ENCODE peak calls at places on chromosomes 2 and 18, in seven cellular contexts. Y is H9, B is mesendoderm, E is IMR-90, S is mesenchymal stem cell, V is H1, J is trophoblast cell. W is an unnamed sample. For H3K79me1, the result is how much of the 10 kb centered on the place peaks cover.

GRCh38 chr2:55581875-55582547 is 35.4 kb downstream of the PPP4R3B start:
- DNase-seq in V (no peak), B (no peak), E (peak), S (peak), Y (no peak), J (no peak), W (no peak)

GRCh38 chr2:37011126-37011525 is 44.8 kb upstream of the STRN start:
- DNase-seq in Y (no peak), V (no peak), J (no peak), S (no peak), E (no peak), B (peak), W (no peak)

GRCh38 chr2:98869272-98869641 is 66.8 kb downstream of the CRACDL start:
- DNase-seq in Y (peak), V (no peak), B (peak), E (no peak), S (no peak), J (peak), W (no peak)

GRCh38 chr18:11432360-11432811 is 177.0 kb upstream of the SLC35G4 start:
- DNase-seq in S (no peak), B (no peak), J (no peak), Y (no peak), V (no peak), E (no peak), W (no peak)

GRCh38 chr2:201909348-201909747 is 103.0 kb downstream of the CDK15 start:
- DNase-seq in B (no peak), J (peak), V (no peak), S (peak), E (peak), Y (no peak), W (no peak)

GRCh38 chr2:161386228-161386627 is 29.9 kb upstream of the TBR1 start:
- DNase-seq in V (no peak), E (no peak), J (no peak), Y (no peak), S (no peak), B (no peak), W (no peak)

GRCh38 chr2:60158262-60158661 is 395.2 kb downstream of the BCL11A start:
- DNase-seq in J (no peak), V (no peak), Y (no peak), S (no peak), B (no peak), E (no peak), W (no peak)

GRCh38 chr2:42138163-42139016 is 30.8 kb upstream of the EML4 start:
- DNase-seq in V (no peak), E (peak), S (peak), Y (no peak), B (no peak), J (no peak), W (no peak)

GRCh38 chr2:179913809-179914208 is 52.4 kb upstream of the ZNF385B start:
- DNase-seq in B (no peak), Y (no peak), E (no peak), S (no peak), J (no peak), V (no peak), W (no peak)

GRCh38 chr18:35127201-35127600 is 86.0 kb downstream of the MAPRE2 start:
- DNase-seq in J (no peak), S (no peak), Y (peak), E (peak), V (no peak), B (peak), W (no peak)

GRCh38 chr18:48657446-48658120 is 118.8 kb downstream of the CTIF start:
- DNase-seq in B (no peak), Y (no peak), V (no peak), J (no peak), E (no peak), S (no peak), W (no peak)

DNA sequence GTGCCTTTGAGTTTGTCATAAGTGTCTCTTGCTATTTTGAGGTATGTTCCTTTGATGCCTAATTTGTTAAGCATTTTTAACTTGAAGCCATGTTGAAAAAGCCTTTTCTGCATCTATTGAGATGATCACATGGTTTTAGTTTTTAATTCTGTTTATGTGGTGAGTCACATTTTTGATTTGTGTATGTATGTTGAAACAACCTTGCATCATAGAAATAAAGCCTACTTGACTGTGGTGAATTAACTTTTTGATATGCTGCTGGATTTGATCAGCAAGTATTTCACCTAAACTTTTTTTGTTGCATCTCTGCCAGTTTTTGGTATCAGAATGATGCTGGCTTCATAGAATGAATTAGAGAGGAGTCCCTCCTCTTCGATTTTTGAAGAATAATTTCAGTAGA is 469.7 kb downstream of the CDH2 start:
- DNase-seq in E (no peak), J (no peak), B (no peak), Y (no peak), S (no peak), V (no peak), W (no peak)
- H3K79me1 ChIP-seq in E (under half), J (under half), B (under half), Y (under half), S (under half), V (under half), W (under half)

GRCh38 chr2:164496421-164496820 is 124.9 kb downstream of the GRB14 start:
- DNase-seq in J (no peak), E (no peak), Y (no peak), B (no peak), V (no peak), S (no peak), W (no peak)
- H3K79me1 ChIP-seq in J (under half), E (under half), Y (under half), B (under half), V (under half), S (under half), W (under half)

DNA sequence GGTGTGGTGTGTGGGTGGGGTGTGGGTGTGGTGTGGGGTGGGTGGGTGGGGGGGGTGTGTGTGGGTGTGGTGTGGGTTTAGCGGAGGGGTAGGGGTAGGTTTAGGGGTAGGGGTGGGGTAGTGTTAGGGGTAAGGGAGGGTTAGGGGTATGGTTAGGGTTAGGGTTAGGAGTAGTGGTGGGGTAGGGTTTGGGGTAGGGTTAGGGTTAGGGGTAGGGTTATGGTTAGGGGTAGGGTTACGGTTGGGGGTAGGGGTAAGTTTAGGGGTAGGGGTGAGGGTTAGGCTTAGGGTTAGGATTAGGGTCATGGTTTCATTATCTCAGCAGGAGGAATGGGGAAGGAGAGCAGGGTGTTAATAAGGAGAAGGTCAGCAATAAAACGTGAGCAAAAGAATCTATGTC is 11.3 kb upstream of the PARD6G start:
- DNase-seq in S (no peak), Y (no peak), E (no peak), J (no peak), B (no peak), V (no peak), W (no peak)
- H3K79me1 ChIP-seq in S (under half), Y (under half), E (under half), J (under half), B (under half), V (under half), W (under half)

GRCh38 chr2:16141641-16141921 is 201.2 kb downstream of the MYCN start:
- DNase-seq in V (no peak), Y (no peak), J (no peak), S (no peak), B (no peak), E (no peak), W (no peak)
- H3K79me1 ChIP-seq in V (under half), Y (under half), J (under half), S (under half), B (under half), E (under half), W (under half)

GRCh38 chr2:239630618-239631286 is 229.9 kb upstream of the HDAC4 start:
- DNase-seq in B (no peak), V (no peak), E (peak), J (peak), S (no peak), Y (no peak), W (no peak)
- H3K79me1 ChIP-seq in B (under half), V (under half), E (under half), J (under half), S (under half), Y (under half), W (under half)

DNA sequence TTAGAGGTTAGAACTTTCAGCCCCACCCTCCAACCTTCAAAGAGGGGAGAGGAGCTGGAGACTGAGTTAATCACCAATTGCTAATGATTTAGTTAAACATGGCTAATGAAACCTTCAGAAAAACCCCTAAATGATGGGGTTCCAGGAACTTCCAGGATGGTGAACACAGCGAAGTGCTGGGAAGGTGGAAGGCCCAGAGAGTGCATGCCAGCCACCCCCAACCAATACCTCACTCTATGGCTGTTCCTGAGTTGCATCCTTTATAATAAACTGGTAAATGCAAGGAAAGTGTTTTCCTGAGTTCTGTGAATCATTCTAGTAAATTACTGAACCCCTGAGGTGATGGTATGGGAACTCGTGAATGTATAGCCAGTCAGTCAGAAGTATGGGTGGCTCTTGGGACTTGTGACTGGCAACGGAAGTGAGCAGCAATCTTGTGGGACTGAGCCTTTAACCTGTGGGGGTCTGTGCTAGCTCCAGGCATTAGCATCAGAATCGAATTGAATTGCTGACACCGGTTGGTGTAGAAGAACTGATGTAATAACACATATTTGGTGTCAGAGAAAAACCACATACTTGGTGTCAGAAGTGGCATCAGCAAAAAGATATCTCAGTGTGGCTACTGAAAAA is 37.4 kb downstream of the NPHP1 start:
- DNase-seq in B (peak), E (no peak), Y (peak), S (no peak), J (no peak), V (no peak), W (no peak)
- H3K79me1 ChIP-seq in B (under half), E (under half), Y (under half), S (under half), J (under half), V (under half), W (under half)

GRCh38 chr18:24679062-24679461 is 218.6 kb downstream of the HRH4 start:
- DNase-seq in J (no peak), V (no peak), S (no peak), E (peak), Y (no peak), B (no peak), W (no peak)
- H3K79me1 ChIP-seq in J (under half), V (under half), S (under half), E (under half), Y (under half), B (under half), W (under half)

GRCh38 chr18:1227025-1227424 is 322.4 kb downstream of the ADCYAP1 start:
- DNase-seq in E (no peak), B (no peak), Y (no peak), S (no peak), V (no peak), J (no peak), W (no peak)

GRCh38 chr18:1232867-1233266 is 328.2 kb downstream of the ADCYAP1 start:
- DNase-seq in B (no peak), V (no peak), E (no peak), Y (no peak), J (no peak), S (no peak), W (no peak)

GRCh38 chr18:1229634-1230033 is 325.0 kb downstream of the ADCYAP1 start:
- DNase-seq in J (no peak), Y (no peak), V (no peak), E (no peak), S (no peak), B (no peak), W (no peak)
- H3K79me1 ChIP-seq in J (under half), Y (under half), V (under half), E (under half), S (under half), B (under half), W (under half)

W was measured in neuronal stem cell.